ENCODE peak calls at places on chromosomes 11 and 22, in nine cellular contexts. Z is stimulated activated CD8-positive, alpha-beta memory T cell treated with anti-CD3 and anti-CD28 coated beads, Interleukin-2, amount 100 ng/mL, for 1 hour; O is nephron progenitor cell; C is adipocyte; A is T-helper 2 cell; U is tibial nerve; P is skeletal muscle cell; K is hippocampal formation; T is NCI-H774. F is an unnamed sample.

GRCh38 chr11:14541180-14541579 is 21.0 kb upstream of the PSMA1 start:
- DNase-seq in Z (no peak), O (no peak), C (no peak), A (no peak), U (no peak), P (no peak), K (peak), T (no peak), F (no peak)

GRCh38 chr11:46222485-46223251 is 54.8 kb upstream of the CREB3L1 start:
- DNase-seq in Z (no peak), O (no peak), C (no peak), A (no peak), U (no peak), P (no peak), K (no peak), T (no peak), F (peak)

GRCh38 chr22:49062155-49063039 is 765.3 kb downstream of the BRD1 start:
- DNase-seq in Z (no peak), O (no peak), C (no peak), A (no peak), U (no peak), P (no peak), K (no peak), T (peak), F (no peak)

GRCh38 chr11:19597194-19597593 is 115.4 kb upstream of the NAV2 start:
- DNase-seq in Z (no peak), O (no peak), C (peak), A (no peak), U (no peak), P (peak), K (no peak), T (no peak), F (peak)

GRCh38 chr11:67576742-67577475 is 6.7 kb upstream of the GSTP1 start:
- DNase-seq in Z (no peak), O (no peak), C (no peak), A (no peak), U (no peak), P (no peak), K (no peak), T (no peak), F (no peak)

GRCh38 chr22:42991010-42991651 is 23.8 kb downstream of the PACSIN2 start:
- DNase-seq in Z (no peak), O (no peak), C (peak), A (no peak), U (no peak), P (peak), K (no peak), T (no peak), F (peak)

GRCh38 chr11:45872513-45873356 is 12.7 kb upstream of the MAPK8IP1 start:
- DNase-seq in Z (no peak), O (peak), C (peak), A (no peak), U (no peak), P (peak), K (peak), T (peak), F (peak)

GRCh38 chr11:69879734-69880005 is 60.5 kb upstream of the FGF3 start:
- DNase-seq in Z (no peak), O (no peak), C (no peak), A (no peak), U (no peak), P (no peak), K (no peak), T (no peak), F (no peak)

GRCh38 chr11:47915407-47916137 is 64.8 kb upstream of the PTPRJ start:
- DNase-seq in Z (no peak), O (peak), C (no peak), A (peak), U (no peak), P (no peak), K (no peak), T (no peak), F (no peak)

GRCh38 chr11:117915672-117916235 is 13.4 kb downstream of the TMPRSS13 start:
- DNase-seq in Z (no peak), O (no peak), C (no peak), A (no peak), U (no peak), P (no peak), K (no peak), T (no peak), F (no peak)

GRCh38 chr11:72519220-72519881 is 85.0 kb upstream of the CLPB start:
- DNase-seq in Z (no peak), O (no peak), C (peak), A (no peak), U (no peak), P (no peak), K (no peak), T (no peak), F (peak)

GRCh38 chr11:69087811-69088210 is 39.1 kb downstream of the TPCN2 start:
- DNase-seq in Z (no peak), O (no peak), C (no peak), A (no peak), U (no peak), P (no peak), K (no peak), T (no peak), F (no peak)

GRCh38 chr11:65714433-65714832 is 2.4 kb downstream of the KAT5 start:
- DNase-seq in Z (no peak), O (no peak), C (no peak), A (no peak), U (no peak), P (no peak), K (no peak), T (no peak), F (no peak)

GRCh38 chr11:68441466-68442230 is 18.9 kb upstream of the PPP6R3 start:
- DNase-seq in Z (no peak), O (no peak), C (peak), A (no peak), U (no peak), P (peak), K (no peak), T (peak), F (peak)

GRCh38 chr22:43249789-43250188 is 62.9 kb upstream of the TTLL12 start:
- DNase-seq in Z (no peak), O (no peak), C (no peak), A (no peak), U (no peak), P (no peak), K (no peak), T (no peak), F (no peak)

GRCh38 chr11:1521382-1522080 is 35.0 kb upstream of the MOB2 start:
- DNase-seq in Z (no peak), O (no peak), C (no peak), A (no peak), U (no peak), P (no peak), K (no peak), T (no peak), F (no peak)

GRCh38 chr22:31036671-31037550 is 44.2 kb upstream of the SMTN start:
- DNase-seq in Z (no peak), O (no peak), C (peak), A (no peak), U (no peak), P (no peak), K (no peak), T (no peak), F (peak)

GRCh38 chr22:31734512-31734911 is 15.4 kb downstream of the PRR14L start:
- DNase-seq in Z (no peak), O (no peak), C (peak), A (no peak), U (no peak), P (peak), K (no peak), T (no peak), F (peak)

F was measured in GM23248.